ENCODE peak calls at places on chromosomes 13 and 19, in seven cellular contexts. Z is GM23338; R is uterus; S is heart right ventricle; I is PC-3; C is left ventricle myocardium inferior; B is CD8-positive, alpha-beta T cell. K is an unnamed sample. For H3K4me1, the result is how much of the 10 kb centered on the place peaks cover.

GRCh38 chr19:55931936-55932386 is at the start of gene NLRP13:
- DNase-seq in C (no peak), B (no peak), I (no peak), S (no peak), Z (no peak), R (no peak), K (no peak)

GRCh38 chr13:97629601-97630272 is 195.8 kb downstream of the RAP2A start:
- DNase-seq in C (no peak), S (no peak), R (no peak), Z (no peak), B (no peak), I (no peak), K (no peak)

GRCh38 chr13:112227031-112227430 is 149.1 kb upstream of the SPACA7 start:
- DNase-seq in I (no peak), C (no peak), B (no peak), S (no peak), Z (no peak), R (no peak), K (no peak)

GRCh38 chr13:76790519-76791289 is 95.5 kb downstream of the KCTD12 start:
- DNase-seq in B (no peak), S (no peak), R (no peak), C (no peak), I (no peak), Z (no peak), K (no peak)

GRCh38 chr13:61294467-61295186 is 121.0 kb downstream of the PCDH20 start:
- DNase-seq in S (no peak), I (no peak), B (no peak), Z (no peak), R (no peak), C (no peak), K (no peak)

GRCh38 chr19:43544077-43544476 is 11.1 kb downstream of the ZNF575 start:
- DNase-seq in R (no peak), S (no peak), Z (no peak), B (no peak), C (no peak), I (no peak), K (no peak)

GRCh38 chr19:6228523-6229215 is 51.1 kb downstream of the MLLT1 start:
- DNase-seq in R (peak), I (no peak), B (no peak), C (no peak), S (peak), Z (no peak), K (peak)

GRCh38 chr19:36215276-36216171 is 618 bp downstream of the ZNF146 start:
- DNase-seq in B (no peak), S (no peak), C (no peak), R (no peak), Z (peak), I (peak), K (peak)

GRCh38 chr19:50551034-50551712 is 17.1 kb downstream of the LRRC4B start:
- DNase-seq in R (no peak), C (no peak), S (no peak), I (no peak), Z (no peak), B (no peak), K (no peak)
- H3K27ac ChIP-seq in R (peak), C (no peak), S (no peak), I (no peak), Z (no peak), B (no peak), K (no peak)

DNA sequence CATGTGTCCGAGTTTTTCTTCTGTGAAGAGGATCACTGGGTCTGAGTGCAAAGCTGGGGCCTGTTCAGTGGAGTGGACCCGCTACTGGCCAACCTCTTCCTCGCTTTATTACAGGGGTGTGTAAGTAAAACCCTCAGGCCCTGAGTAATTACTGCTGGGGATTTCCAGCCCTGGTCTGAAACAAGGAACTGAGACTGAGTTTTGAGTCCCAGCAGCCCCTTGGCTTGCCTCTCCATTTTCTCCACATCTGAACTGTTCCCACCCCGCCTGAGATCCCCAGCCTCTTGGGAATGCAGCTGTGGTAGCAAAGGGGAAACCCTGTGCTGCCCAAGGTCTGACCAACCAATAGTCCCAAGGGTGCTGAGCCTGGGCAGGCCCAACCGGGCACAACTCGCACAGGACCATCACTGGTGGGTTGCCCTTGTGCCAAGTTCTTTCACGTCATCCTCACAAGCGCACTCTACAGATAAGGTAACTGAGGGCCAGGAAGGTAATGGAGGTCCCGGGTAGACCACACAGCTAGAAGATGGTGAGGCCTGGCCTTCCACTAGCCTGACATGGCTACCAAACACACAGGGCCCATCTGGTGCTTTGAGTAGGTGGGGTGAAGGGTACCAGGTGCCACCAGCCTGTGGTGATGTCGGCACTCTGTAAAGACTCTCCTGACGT is 13.7 kb upstream of the SLC35E1 start:
- DNase-seq in B (no peak), R (no peak), C (no peak), S (no peak), I (no peak), Z (no peak), K (no peak)
- H3K4me1 ChIP-seq in B (half or more), R (under half), C (half or more), S (half or more), I (under half), Z (under half), K (under half)

GRCh38 chr13:108948269-108948671 is 318.9 kb downstream of the MYO16 start:
- DNase-seq in B (no peak), S (no peak), Z (no peak), R (no peak), I (peak), C (no peak), K (no peak)
- H3K27ac ChIP-seq in B (no peak), S (no peak), Z (no peak), R (peak), I (no peak), C (no peak), K (no peak)

DNA sequence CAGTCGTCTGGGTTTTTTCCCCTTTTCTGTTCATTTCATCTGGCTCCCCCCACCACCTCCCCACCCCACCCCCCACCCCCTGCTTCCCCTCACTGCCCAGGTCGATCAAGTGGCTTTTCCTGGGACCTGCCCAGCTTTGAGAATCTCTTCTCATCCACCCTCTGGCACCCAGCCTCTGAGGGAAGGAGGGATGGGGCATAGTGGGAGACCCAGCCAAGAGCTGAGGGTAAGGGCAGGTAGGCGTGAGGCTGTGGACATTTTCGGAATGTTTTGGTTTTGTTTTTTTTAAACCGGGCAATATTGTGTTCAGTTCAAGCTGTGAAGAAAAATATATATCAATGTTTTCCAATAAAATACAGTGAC is 9.3 kb downstream of the CALM3 start:
- DNase-seq in B (no peak), I (no peak), C (peak), S (no peak), Z (no peak), R (no peak), K (no peak)
- H3K4me1 ChIP-seq in B (under half), I (under half), C (under half), S (under half), Z (under half), R (under half), K (under half)

GRCh38 chr19:7445104-7445503 is 43.7 kb downstream of the PEX11G start:
- DNase-seq in R (no peak), S (no peak), Z (no peak), I (no peak), C (no peak), B (no peak), K (no peak)

GRCh38 chr19:7441468-7442146 is 47.2 kb downstream of the PEX11G start:
- DNase-seq in S (no peak), Z (no peak), C (no peak), I (no peak), B (no peak), R (no peak), K (no peak)

GRCh38 chr19:7444042-7444441 is 44.8 kb downstream of the PEX11G start:
- DNase-seq in Z (peak), B (no peak), S (no peak), R (no peak), I (no peak), C (no peak), K (no peak)

GRCh38 chr19:7440188-7440975 is 48.5 kb downstream of the PEX11G start:
- DNase-seq in Z (no peak), I (no peak), S (no peak), R (no peak), C (no peak), B (no peak), K (no peak)

DNA sequence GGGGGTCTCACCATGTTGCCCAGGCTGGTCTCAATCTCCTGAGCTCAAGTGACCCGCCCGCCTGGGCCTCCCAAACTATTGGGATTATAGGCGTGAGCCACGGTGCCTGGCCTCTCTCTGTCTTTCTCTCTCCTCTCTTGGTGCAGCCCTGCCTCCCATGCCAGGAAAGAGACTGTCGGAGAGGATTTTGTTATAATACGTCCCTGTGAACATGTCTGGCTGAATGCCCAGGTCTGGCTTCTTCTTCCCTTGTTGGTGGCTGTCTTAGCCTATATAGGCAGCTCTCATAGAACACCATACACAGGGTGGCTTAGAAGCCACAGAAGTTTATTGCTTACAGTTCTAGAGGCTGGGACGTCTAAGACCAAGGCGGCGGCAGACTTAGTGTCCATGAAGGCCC is 46.4 kb downstream of the PEX11G start:
- DNase-seq in R (no peak), S (no peak), I (no peak), C (peak), Z (no peak), B (no peak), K (no peak)
- H3K27ac ChIP-seq in R (no peak), S (no peak), I (no peak), C (no peak), Z (no peak), B (no peak), K (no peak)

GRCh38 chr13:30829145-30829544 is 76.9 kb upstream of the MEDAG start:
- DNase-seq in C (no peak), I (peak), B (no peak), S (no peak), Z (no peak), R (no peak), K (peak)
- H3K4me1 ChIP-seq in C (under half), I (under half), B (under half), S (under half), Z (under half), R (under half), K (under half)

GRCh38 chr13:45143346-45143751 is 23.0 kb downstream of the GTF2F2 start:
- DNase-seq in C (no peak), B (no peak), R (no peak), Z (no peak), I (peak), S (no peak), K (no peak)
- H3K27ac ChIP-seq in C (peak), B (no peak), R (no peak), Z (no peak), I (peak), S (no peak), K (peak)

DNA sequence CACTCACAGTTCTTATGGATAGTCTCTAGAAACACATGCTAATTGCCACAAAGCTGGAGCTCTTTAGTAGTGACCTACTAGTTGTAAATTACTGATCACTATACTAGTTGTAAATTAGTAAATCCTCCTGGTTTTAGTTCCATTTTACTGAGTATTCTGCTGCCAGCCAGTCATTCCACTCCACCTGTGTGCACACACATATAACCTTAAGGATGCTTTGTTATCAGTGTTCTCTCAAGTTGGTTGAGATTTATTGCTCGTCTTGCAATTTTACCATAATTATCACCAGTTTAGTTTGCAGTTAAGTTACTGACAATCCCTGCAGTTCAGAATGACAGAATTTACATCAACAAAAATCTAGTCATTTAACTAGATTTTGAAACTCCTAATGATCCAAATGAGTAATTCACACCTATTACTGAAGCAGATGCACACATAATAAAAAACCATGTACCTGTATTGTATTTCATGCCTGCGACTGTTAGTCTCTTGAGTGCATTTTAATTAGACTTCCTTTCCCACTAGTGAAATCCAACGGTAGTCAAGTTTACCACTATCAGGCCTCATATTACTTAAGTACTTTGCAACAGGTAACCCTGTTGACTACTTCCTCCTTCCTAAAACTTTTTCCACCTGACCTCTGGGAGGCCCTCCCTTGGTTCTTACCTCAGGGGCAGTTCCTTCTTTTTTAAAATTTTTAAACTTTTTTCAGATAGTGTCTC is 7.6 kb downstream of the TPT1 start:
- DNase-seq in Z (no peak), S (no peak), B (no peak), I (peak), C (no peak), R (no peak), K (no peak)
- H3K4me1 ChIP-seq in Z (under half), S (under half), B (half or more), I (half or more), C (half or more), R (under half), K (half or more)